ENCODE peak calls at places on chromosomes 6 and 20, in nine cellular contexts. Q, W, T, G, R, K, Z, F and S are unnamed samples.

GRCh38 chr6:760982-761955 is 68.3 kb upstream of the EXOC2 start:
- DNase-seq in Q (no peak), W (no peak), T (no peak), G (no peak), R (no peak), K (no peak), Z (no peak), F (peak; percentile 15), S (no peak)

GRCh38 chr6:132712366-132712765 is 1.5 kb downstream of the VNN1 start:
- DNase-seq in Q (no peak), W (no peak), T (no peak), G (no peak), R (peak; percentile 37), K (no peak), Z (no peak), F (peak; percentile 84), S (peak; percentile 27)

GRCh38 chr20:1718604-1719384 is 61.2 kb upstream of the SIRPG start:
- DNase-seq in Q (no peak), W (no peak), T (peak; percentile 19), G (no peak), R (peak; percentile 36), K (no peak), Z (no peak), F (peak; percentile 99), S (peak; percentile 85)

GRCh38 chr6:119174879-119175817 is 96.7 kb upstream of the FAM184A start:
- DNase-seq in Q (no peak), W (no peak), T (no peak), G (no peak), R (peak; percentile 51), K (no peak), Z (no peak), F (no peak), S (no peak)

GRCh38 chr6:116159782-116160524 is 34.0 kb upstream of the COL10A1 start:
- DNase-seq in Q (no peak), W (no peak), T (no peak), G (no peak), R (no peak), K (no peak), Z (no peak), F (no peak), S (no peak)

GRCh38 chr6:143620461-143620860 is 57.3 kb upstream of the PHACTR2 start:
- DNase-seq in Q (no peak), W (no peak), T (no peak), G (no peak), R (peak; percentile 63), K (no peak), Z (no peak), F (peak; percentile 18), S (no peak)

GRCh38 chr6:125570546-125570945 is 178.9 kb upstream of the HEY2 start:
- DNase-seq in Q (no peak), W (no peak), T (no peak), G (no peak), R (no peak), K (no peak), Z (no peak), F (no peak), S (no peak)

GRCh38 chr6:130372786-130373185 is 7.0 kb downstream of the TMEM200A start:
- DNase-seq in Q (no peak), W (no peak), T (no peak), G (no peak), R (peak; percentile 55), K (no peak), Z (no peak), F (no peak), S (no peak)

GRCh38 chr20:14986656-14987055 is 649.2 kb upstream of the FLRT3 start:
- DNase-seq in Q (no peak), W (no peak), T (no peak), G (no peak), R (no peak), K (no peak), Z (no peak), F (no peak), S (no peak)

GRCh38 chr20:14986026-14986655 is 648.7 kb upstream of the FLRT3 start:
- DNase-seq in Q (no peak), W (no peak), T (no peak), G (no peak), R (no peak), K (peak; percentile 88), Z (no peak), F (peak; percentile 96), S (peak; percentile 24)

GRCh38 chr20:14979472-14979986 is 642.1 kb upstream of the FLRT3 start:
- DNase-seq in Q (no peak), W (no peak), T (no peak), G (no peak), R (no peak), K (no peak), Z (no peak), F (peak; percentile 54), S (no peak)

GRCh38 chr20:14984768-14985622 is 647.6 kb upstream of the FLRT3 start:
- DNase-seq in Q (no peak), W (no peak), T (no peak), G (no peak), R (no peak), K (no peak), Z (no peak), F (peak; percentile 46), S (no peak)

DNA sequence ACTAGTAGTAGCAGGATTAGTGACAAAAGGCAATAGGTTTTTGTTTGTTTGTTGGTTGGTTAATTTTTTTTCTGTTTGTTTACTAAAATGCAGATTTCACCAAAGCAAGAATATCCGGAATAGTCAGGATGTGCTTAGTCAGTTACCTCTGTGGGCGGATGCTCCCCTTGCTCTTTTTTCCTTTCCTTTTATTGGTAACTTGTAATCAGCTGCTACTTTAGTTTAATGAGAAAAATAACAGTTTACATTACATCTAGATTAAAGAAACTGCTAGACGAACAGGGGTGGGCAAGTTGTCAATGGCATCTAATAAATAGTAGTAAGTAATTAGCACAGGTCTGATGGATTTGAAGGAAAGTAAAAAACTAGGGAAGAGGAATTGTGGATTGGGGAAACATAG is 646.9 kb upstream of the FLRT3 start:
- DNase-seq in Q (no peak), W (no peak), T (no peak), G (no peak), R (no peak), K (no peak), Z (no peak), F (no peak), S (no peak)
- H3K27ac ChIP-seq in Q (no peak overlapping the region), W (no peak overlapping the region), T (no peak overlapping the region), G (no peak overlapping the region), R (no peak overlapping the region), K (no peak overlapping the region), Z (no peak overlapping the region), F (no peak overlapping the region), S (no peak overlapping the region)

GRCh38 chr6:106063448-106063850 is 22.7 kb upstream of the PRDM1 start:
- DNase-seq in Q (no peak), W (no peak), T (no peak), G (no peak), R (peak; percentile 47), K (no peak), Z (no peak), F (peak; percentile 54), S (peak; percentile 52)

GRCh38 chr6:106060167-106060566 is 26.0 kb upstream of the PRDM1 start:
- DNase-seq in Q (no peak), W (no peak), T (no peak), G (no peak), R (no peak), K (no peak), Z (no peak), F (no peak), S (no peak)

GRCh38 chr6:106066984-106067383 is 19.2 kb upstream of the PRDM1 start:
- DNase-seq in Q (no peak), W (no peak), T (no peak), G (no peak), R (peak; percentile 81), K (no peak), Z (no peak), F (no peak), S (no peak)

GRCh38 chr6:106064103-106064502 is 22.0 kb upstream of the PRDM1 start:
- DNase-seq in Q (no peak), W (peak; percentile 26), T (no peak), G (no peak), R (no peak), K (no peak), Z (no peak), F (peak; percentile 7), S (no peak)

GRCh38 chr6:106064766-106065165 is 21.4 kb upstream of the PRDM1 start:
- DNase-seq in Q (no peak), W (no peak), T (no peak), G (no peak), R (no peak), K (no peak), Z (no peak), F (no peak), S (no peak)
- TF ChIP-seq CTCF in Q (no peak), W (no peak), T (no peak), G (no peak), R (no peak), K (no peak), Z (no peak), F (no peak), S (no peak)

GRCh38 chr6:111763381-111763780 is 109.9 kb downstream of the FYN start:
- DNase-seq in Q (no peak), W (no peak), T (no peak), G (no peak), R (peak; percentile 44), K (no peak), Z (no peak), F (no peak), S (no peak)

GRCh38 chr6:111759836-111760785 is 113.1 kb downstream of the FYN start:
- DNase-seq in Q (peak; percentile 20), W (no peak), T (no peak), G (no peak), R (peak; percentile 98), K (no peak), Z (no peak), F (no peak), S (no peak)

GRCh38 chr6:111759413-111759835 is 113.8 kb downstream of the FYN start:
- DNase-seq in Q (no peak), W (no peak), T (no peak), G (no peak), R (no peak), K (no peak), Z (no peak), F (no peak), S (no peak)

GRCh38 chr6:111764238-111765182 is 108.7 kb downstream of the FYN start:
- DNase-seq in Q (peak; percentile 26), W (no peak), T (no peak), G (no peak), R (no peak), K (no peak), Z (no peak), F (no peak), S (no peak)

DNA sequence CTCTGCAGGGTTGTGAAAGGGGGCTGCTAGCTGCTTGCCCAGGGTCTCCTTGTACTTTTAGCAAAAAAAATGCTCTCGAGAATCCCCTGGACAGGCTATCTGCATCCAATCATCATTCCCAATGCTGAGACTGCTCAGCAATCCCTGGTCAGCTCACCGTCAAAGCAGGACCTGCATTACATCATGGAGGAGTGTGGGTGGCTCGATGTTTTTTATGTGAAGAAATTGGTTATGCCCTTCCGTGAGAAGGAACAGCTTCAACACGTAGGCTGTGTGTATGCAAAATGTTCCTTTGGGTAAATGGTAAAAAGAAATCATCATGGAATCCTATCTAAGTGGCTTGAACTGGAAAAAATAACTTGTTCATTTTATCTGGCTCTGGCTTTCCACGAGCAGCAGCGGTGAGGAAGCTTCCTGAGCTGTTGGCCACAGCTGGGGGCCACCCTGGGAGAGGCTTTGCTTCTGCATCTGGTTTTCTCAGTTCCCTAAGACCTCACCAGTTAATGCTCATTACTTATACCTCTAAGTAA is 111.4 kb downstream of the FYN start:
- DNase-seq in Q (no peak), W (no peak), T (no peak), G (no peak), R (no peak), K (no peak), Z (no peak), F (no peak), S (no peak)
- H3K27ac ChIP-seq in Q (peak overlapping the region; percentile 97), W (peak overlapping the region; percentile 81), T (no peak overlapping the region), G (no peak overlapping the region), R (no peak overlapping the region), K (no peak overlapping the region), Z (peak overlapping the region; percentile 86), F (no peak overlapping the region), S (no peak overlapping the region)

DNA sequence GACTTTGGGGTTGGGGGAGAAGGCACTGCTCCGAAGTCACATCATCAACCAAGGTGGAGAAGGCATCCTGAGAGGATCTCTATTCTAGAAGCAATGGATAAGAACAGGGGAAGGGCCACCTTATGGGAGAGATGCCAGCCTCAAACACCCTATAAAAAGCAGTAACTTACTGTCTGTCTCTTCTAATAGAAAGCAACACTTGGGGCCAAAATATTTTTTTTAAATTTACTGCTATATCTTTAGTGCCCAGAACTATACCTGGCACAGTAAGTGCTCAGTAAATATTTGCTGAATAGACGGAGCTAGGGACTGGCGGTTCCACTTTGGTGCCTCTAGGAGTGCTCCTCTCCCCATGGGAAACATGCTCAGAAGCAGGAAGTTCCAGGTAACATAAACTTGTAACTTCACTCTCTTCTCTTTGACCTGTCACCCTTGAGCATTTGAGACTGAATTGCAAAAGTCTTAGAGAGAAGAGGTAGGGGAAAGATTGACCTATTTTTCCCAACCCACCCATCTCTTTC is 807 bp upstream of the OTOR start:
- DNase-seq in Q (no peak), W (no peak), T (no peak), G (no peak), R (no peak), K (peak; percentile 54), Z (no peak), F (peak; percentile 48), S (no peak)
- TF ChIP-seq CTCF in Q (no peak), W (no peak), T (peak; percentile 47), G (no peak), R (no peak), K (no peak), Z (no peak), F (peak; percentile 52), S (no peak)